ENCODE peak calls at places on chromosomes 13 and 19, in eight cellular contexts. One of them, this sample, is unnamed.

GRCh38 chr13:71842003-71842402 is 25.0 kb downstream of the DACH1 start:
- DNase-seq in cardiac fibroblast: no peak
- DNase-seq in upper lobe of right lung: no peak
- DNase-seq in foreskin fibroblast: no peak
- DNase-seq in Caco-2: no peak
- DNase-seq in CD8-positive, alpha-beta T cell: no peak
- DNase-seq in pancreas: no peak
- DNase-seq in GM12865: no peak
- DNase-seq in this sample: no peak

GRCh38 chr13:107867701-107868661 is 347.4 kb downstream of the LIG4 start:
- DNase-seq in cardiac fibroblast: peak; percentile 29
- DNase-seq in upper lobe of right lung: peak; percentile 74
- DNase-seq in foreskin fibroblast: no peak
- DNase-seq in Caco-2: no peak
- DNase-seq in CD8-positive, alpha-beta T cell: no peak
- DNase-seq in pancreas: peak; percentile 72
- DNase-seq in GM12865: no peak
- DNase-seq in this sample: no peak

GRCh38 chr19:1481893-1482360 is 2.9 kb upstream of the C19orf25 start:
- DNase-seq in cardiac fibroblast: no peak
- DNase-seq in upper lobe of right lung: peak; percentile 65
- DNase-seq in foreskin fibroblast: no peak
- DNase-seq in Caco-2: no peak
- DNase-seq in CD8-positive, alpha-beta T cell: no peak
- DNase-seq in pancreas: no peak
- DNase-seq in GM12865: no peak
- DNase-seq in this sample: no peak

GRCh38 chr13:80448725-80449124 is 107.8 kb upstream of the SPRY2 start:
- DNase-seq in cardiac fibroblast: no peak
- DNase-seq in upper lobe of right lung: no peak
- DNase-seq in foreskin fibroblast: no peak
- DNase-seq in Caco-2: no peak
- DNase-seq in CD8-positive, alpha-beta T cell: no peak
- DNase-seq in pancreas: no peak
- DNase-seq in GM12865: no peak
- DNase-seq in this sample: no peak

GRCh38 chr19:40923934-40924391 is 41.9 kb upstream of the CYP2A7 start:
- DNase-seq in cardiac fibroblast: no peak
- DNase-seq in upper lobe of right lung: peak; percentile 86
- DNase-seq in foreskin fibroblast: no peak
- DNase-seq in Caco-2: no peak
- DNase-seq in CD8-positive, alpha-beta T cell: no peak
- DNase-seq in pancreas: no peak
- DNase-seq in GM12865: no peak
- DNase-seq in this sample: no peak

GRCh38 chr13:51624695-51625345 is 40.6 kb downstream of the WDFY2 start:
- DNase-seq in cardiac fibroblast: no peak
- DNase-seq in upper lobe of right lung: no peak
- DNase-seq in foreskin fibroblast: no peak
- DNase-seq in Caco-2: no peak
- DNase-seq in CD8-positive, alpha-beta T cell: no peak
- DNase-seq in pancreas: no peak
- DNase-seq in GM12865: no peak
- DNase-seq in this sample: no peak

GRCh38 chr19:6260912-6261636 is 18.7 kb downstream of the MLLT1 start:
- DNase-seq in cardiac fibroblast: peak; percentile 37
- DNase-seq in upper lobe of right lung: no peak
- DNase-seq in foreskin fibroblast: no peak
- DNase-seq in Caco-2: no peak
- DNase-seq in CD8-positive, alpha-beta T cell: peak; percentile 19
- DNase-seq in pancreas: no peak
- DNase-seq in GM12865: no peak
- DNase-seq in this sample: no peak

GRCh38 chr13:89497658-89498057 is 1826.5 kb downstream of the SLITRK5 start:
- DNase-seq in cardiac fibroblast: no peak
- DNase-seq in upper lobe of right lung: no peak
- DNase-seq in foreskin fibroblast: no peak
- DNase-seq in Caco-2: no peak
- DNase-seq in CD8-positive, alpha-beta T cell: no peak
- DNase-seq in pancreas: no peak
- DNase-seq in GM12865: no peak
- DNase-seq in this sample: no peak

GRCh38 chr19:1540353-1540925 is 16.6 kb downstream of the PLK5 start:
- DNase-seq in cardiac fibroblast: no peak
- DNase-seq in upper lobe of right lung: no peak
- DNase-seq in foreskin fibroblast: no peak
- DNase-seq in Caco-2: no peak
- DNase-seq in CD8-positive, alpha-beta T cell: no peak
- DNase-seq in pancreas: no peak
- DNase-seq in GM12865: no peak
- DNase-seq in this sample: no peak

DNA sequence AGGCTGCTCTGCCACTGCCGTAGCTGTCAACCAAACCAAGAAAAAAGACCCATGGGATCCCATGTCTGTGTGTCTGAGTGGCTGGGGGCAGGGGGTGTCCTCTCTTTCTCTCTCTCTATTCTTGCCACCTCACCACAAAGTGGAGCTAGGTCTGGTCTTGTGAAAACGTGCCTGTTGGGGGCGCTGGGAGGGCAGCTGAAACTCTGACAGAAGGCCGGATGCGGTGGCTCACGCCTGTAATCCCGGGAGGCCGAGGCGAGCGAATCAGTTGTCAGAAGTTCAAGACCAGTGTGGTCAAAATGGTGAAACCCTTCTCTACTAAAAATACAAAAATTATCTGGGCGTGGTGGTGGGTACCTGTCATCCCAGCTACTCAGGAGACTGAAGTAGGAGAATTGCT is 29.2 kb downstream of the ZNF146 start:
- DNase-seq in cardiac fibroblast: no peak
- DNase-seq in upper lobe of right lung: no peak
- DNase-seq in foreskin fibroblast: no peak
- DNase-seq in Caco-2: no peak
- DNase-seq in CD8-positive, alpha-beta T cell: no peak
- DNase-seq in pancreas: no peak
- DNase-seq in GM12865: no peak
- DNase-seq in this sample: no peak
- H3K4me3 ChIP-seq in cardiac fibroblast: no peak overlapping the region
- H3K4me3 ChIP-seq in upper lobe of right lung: no peak overlapping the region
- H3K4me3 ChIP-seq in foreskin fibroblast: no peak overlapping the region
- H3K4me3 ChIP-seq in Caco-2: no peak overlapping the region
- H3K4me3 ChIP-seq in CD8-positive, alpha-beta T cell: no peak overlapping the region
- H3K4me3 ChIP-seq in pancreas: no peak overlapping the region
- H3K4me3 ChIP-seq in GM12865: no peak overlapping the region
- H3K4me3 ChIP-seq in this sample: no peak overlapping the region

GRCh38 chr19:34189199-34189916 is 17.1 kb downstream of the LSM14A start:
- DNase-seq in cardiac fibroblast: peak; percentile 10
- DNase-seq in upper lobe of right lung: no peak
- DNase-seq in foreskin fibroblast: no peak
- DNase-seq in Caco-2: no peak
- DNase-seq in CD8-positive, alpha-beta T cell: no peak
- DNase-seq in pancreas: no peak
- DNase-seq in GM12865: no peak
- DNase-seq in this sample: no peak
- H3K4me3 ChIP-seq in cardiac fibroblast: no peak overlapping the region
- H3K4me3 ChIP-seq in upper lobe of right lung: no peak overlapping the region
- H3K4me3 ChIP-seq in foreskin fibroblast: no peak overlapping the region
- H3K4me3 ChIP-seq in Caco-2: no peak overlapping the region
- H3K4me3 ChIP-seq in CD8-positive, alpha-beta T cell: no peak overlapping the region
- H3K4me3 ChIP-seq in pancreas: no peak overlapping the region
- H3K4me3 ChIP-seq in GM12865: no peak overlapping the region
- H3K4me3 ChIP-seq in this sample: no peak overlapping the region

DNA sequence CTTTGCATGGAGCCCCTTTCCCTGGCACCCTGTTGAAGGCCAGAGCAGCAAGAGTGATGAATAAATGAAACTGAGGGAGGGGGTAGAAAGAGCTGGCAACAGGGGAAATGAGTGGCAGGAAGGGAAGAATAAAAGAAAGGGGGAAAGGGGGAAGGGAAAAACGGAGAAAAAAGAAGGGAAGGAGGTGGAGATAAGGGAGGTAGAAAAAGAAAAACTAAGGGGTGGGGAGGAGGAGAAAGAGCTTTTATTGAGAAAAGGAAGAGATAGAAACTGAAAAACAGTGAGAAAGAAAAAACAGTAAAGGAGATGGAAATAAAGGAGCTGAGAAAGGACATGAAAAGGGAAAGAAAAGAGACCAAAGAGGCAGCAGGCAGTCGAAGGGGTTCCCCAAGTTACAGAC is 42.1 kb downstream of the DEDD2 start:
- DNase-seq in cardiac fibroblast: no peak
- DNase-seq in upper lobe of right lung: no peak
- DNase-seq in foreskin fibroblast: no peak
- DNase-seq in Caco-2: no peak
- DNase-seq in CD8-positive, alpha-beta T cell: no peak
- DNase-seq in pancreas: no peak
- DNase-seq in GM12865: no peak
- DNase-seq in this sample: no peak
- H3K4me3 ChIP-seq in cardiac fibroblast: no peak overlapping the region
- H3K4me3 ChIP-seq in upper lobe of right lung: no peak overlapping the region
- H3K4me3 ChIP-seq in foreskin fibroblast: peak overlapping the region; percentile 59
- H3K4me3 ChIP-seq in Caco-2: no peak overlapping the region
- H3K4me3 ChIP-seq in CD8-positive, alpha-beta T cell: no peak overlapping the region
- H3K4me3 ChIP-seq in pancreas: no peak overlapping the region
- H3K4me3 ChIP-seq in GM12865: no peak overlapping the region
- H3K4me3 ChIP-seq in this sample: no peak overlapping the region

GRCh38 chr13:40984670-40985366 is 34.3 kb downstream of the ELF1 start:
- DNase-seq in cardiac fibroblast: peak; percentile 50
- DNase-seq in upper lobe of right lung: no peak
- DNase-seq in foreskin fibroblast: no peak
- DNase-seq in Caco-2: no peak
- DNase-seq in CD8-positive, alpha-beta T cell: no peak
- DNase-seq in pancreas: no peak
- DNase-seq in GM12865: peak; percentile 83
- DNase-seq in this sample: no peak
- H3K4me3 ChIP-seq in cardiac fibroblast: peak overlapping the region; percentile 7
- H3K4me3 ChIP-seq in upper lobe of right lung: peak overlapping the region; percentile 17
- H3K4me3 ChIP-seq in foreskin fibroblast: no peak overlapping the region
- H3K4me3 ChIP-seq in Caco-2: no peak overlapping the region
- H3K4me3 ChIP-seq in CD8-positive, alpha-beta T cell: peak overlapping the region; percentile 49
- H3K4me3 ChIP-seq in pancreas: no peak overlapping the region
- H3K4me3 ChIP-seq in GM12865: peak overlapping the region; percentile 72
- H3K4me3 ChIP-seq in this sample: no peak overlapping the region

DNA sequence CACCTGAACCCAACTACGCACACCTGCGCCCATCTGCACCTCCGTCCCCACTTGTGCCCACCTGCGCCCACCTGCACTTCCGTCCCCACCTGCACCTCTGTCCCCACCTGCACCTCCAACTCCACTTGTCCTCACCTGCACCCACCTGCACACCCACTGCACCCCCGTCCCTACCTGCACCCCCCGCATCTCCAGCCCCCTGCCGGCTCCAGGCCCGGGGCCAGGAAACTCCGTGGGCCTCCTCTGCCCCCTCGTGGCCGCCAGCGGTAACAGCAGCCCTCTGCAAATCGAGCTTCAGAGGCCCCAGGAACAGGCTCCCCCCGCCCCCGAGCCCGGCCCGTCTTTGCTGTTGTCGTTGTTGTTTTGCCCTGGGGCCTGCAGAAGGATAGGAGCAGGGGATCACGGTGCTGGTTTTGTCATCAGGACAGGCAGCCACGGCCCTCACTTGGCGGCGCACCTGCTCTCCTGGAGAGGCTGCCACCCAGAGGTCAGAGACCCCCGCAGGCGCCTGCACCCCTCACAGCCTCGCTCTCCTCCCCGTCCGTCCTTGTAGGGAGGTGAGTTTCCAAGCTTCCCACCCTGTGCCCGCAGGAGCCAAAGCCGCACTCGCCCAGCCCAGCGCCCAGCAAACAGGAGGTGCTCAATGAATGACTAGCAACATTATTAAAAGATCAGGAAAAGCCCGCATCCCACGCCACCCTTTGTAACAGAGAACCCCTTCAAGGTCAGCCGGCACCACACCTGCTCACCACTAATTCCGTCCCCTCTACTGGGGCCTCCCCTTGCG is 65.4 kb downstream of the GNG7 start:
- DNase-seq in cardiac fibroblast: peak; percentile 60
- DNase-seq in upper lobe of right lung: peak; percentile 89
- DNase-seq in foreskin fibroblast: no peak
- DNase-seq in Caco-2: no peak
- DNase-seq in CD8-positive, alpha-beta T cell: peak; percentile 68
- DNase-seq in pancreas: peak; percentile 87
- DNase-seq in GM12865: peak; percentile 81
- DNase-seq in this sample: no peak
- H3K4me3 ChIP-seq in cardiac fibroblast: no peak overlapping the region
- H3K4me3 ChIP-seq in upper lobe of right lung: no peak overlapping the region
- H3K4me3 ChIP-seq in foreskin fibroblast: no peak overlapping the region
- H3K4me3 ChIP-seq in Caco-2: peak overlapping the region; percentile 21
- H3K4me3 ChIP-seq in CD8-positive, alpha-beta T cell: no peak overlapping the region
- H3K4me3 ChIP-seq in pancreas: no peak overlapping the region
- H3K4me3 ChIP-seq in GM12865: no peak overlapping the region
- H3K4me3 ChIP-seq in this sample: peak overlapping the region; percentile 38

GRCh38 chr19:50718255-50719118 is 1.1 kb downstream of the SHANK1 start:
- DNase-seq in cardiac fibroblast: no peak
- DNase-seq in upper lobe of right lung: no peak
- DNase-seq in foreskin fibroblast: no peak
- DNase-seq in Caco-2: no peak
- DNase-seq in CD8-positive, alpha-beta T cell: no peak
- DNase-seq in pancreas: no peak
- DNase-seq in GM12865: no peak
- DNase-seq in this sample: no peak

GRCh38 chr19:50719566-50719965 is at the start of gene SHANK1:
- DNase-seq in cardiac fibroblast: no peak
- DNase-seq in upper lobe of right lung: no peak
- DNase-seq in foreskin fibroblast: no peak
- DNase-seq in Caco-2: no peak
- DNase-seq in CD8-positive, alpha-beta T cell: no peak
- DNase-seq in pancreas: no peak
- DNase-seq in GM12865: no peak
- DNase-seq in this sample: no peak

GRCh38 chr19:50720181-50720920 is 749 bp upstream of the SHANK1 start:
- DNase-seq in cardiac fibroblast: no peak
- DNase-seq in upper lobe of right lung: no peak
- DNase-seq in foreskin fibroblast: no peak
- DNase-seq in Caco-2: no peak
- DNase-seq in CD8-positive, alpha-beta T cell: no peak
- DNase-seq in pancreas: no peak
- DNase-seq in GM12865: no peak
- DNase-seq in this sample: no peak

GRCh38 chr19:50717891-50718254 is 1.7 kb downstream of the SHANK1 start:
- DNase-seq in cardiac fibroblast: no peak
- DNase-seq in upper lobe of right lung: no peak
- DNase-seq in foreskin fibroblast: no peak
- DNase-seq in Caco-2: no peak
- DNase-seq in CD8-positive, alpha-beta T cell: no peak
- DNase-seq in pancreas: no peak
- DNase-seq in GM12865: no peak
- DNase-seq in this sample: no peak

DNA sequence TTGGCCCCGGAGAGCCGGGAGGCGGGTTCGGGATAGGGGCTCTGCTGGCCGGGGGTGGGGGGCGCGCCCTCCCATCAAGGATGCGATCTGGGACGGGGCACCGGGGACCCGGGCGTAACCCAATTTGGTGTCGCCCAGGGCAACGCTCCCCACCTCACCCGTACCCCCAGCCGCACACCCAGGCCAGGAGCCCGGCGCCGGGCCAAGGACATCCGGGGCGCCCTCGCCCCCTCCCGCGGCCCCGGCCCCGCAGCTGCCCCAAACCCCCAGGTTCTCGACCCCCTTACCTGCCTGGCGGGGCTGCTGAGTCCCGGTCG is 525 bp downstream of the SHANK1 start:
- DNase-seq in cardiac fibroblast: no peak
- DNase-seq in upper lobe of right lung: no peak
- DNase-seq in foreskin fibroblast: no peak
- DNase-seq in Caco-2: no peak
- DNase-seq in CD8-positive, alpha-beta T cell: no peak
- DNase-seq in pancreas: no peak
- DNase-seq in GM12865: no peak
- DNase-seq in this sample: no peak
- H3K4me3 ChIP-seq in cardiac fibroblast: peak overlapping the region; percentile 32
- H3K4me3 ChIP-seq in upper lobe of right lung: peak overlapping the region; percentile 21
- H3K4me3 ChIP-seq in foreskin fibroblast: peak overlapping the region; percentile 54
- H3K4me3 ChIP-seq in Caco-2: peak overlapping the region; percentile 8
- H3K4me3 ChIP-seq in CD8-positive, alpha-beta T cell: no peak overlapping the region
- H3K4me3 ChIP-seq in pancreas: no peak overlapping the region
- H3K4me3 ChIP-seq in GM12865: no peak overlapping the region
- H3K4me3 ChIP-seq in this sample: peak overlapping the region; percentile 81

GRCh38 chr13:34730966-34731365 is 211.1 kb upstream of the NBEA start:
- DNase-seq in cardiac fibroblast: no peak
- DNase-seq in upper lobe of right lung: no peak
- DNase-seq in foreskin fibroblast: no peak
- DNase-seq in Caco-2: no peak
- DNase-seq in CD8-positive, alpha-beta T cell: no peak
- DNase-seq in pancreas: no peak
- DNase-seq in GM12865: no peak
- DNase-seq in this sample: no peak
- H3K4me3 ChIP-seq in cardiac fibroblast: no peak overlapping the region
- H3K4me3 ChIP-seq in upper lobe of right lung: no peak overlapping the region
- H3K4me3 ChIP-seq in foreskin fibroblast: no peak overlapping the region
- H3K4me3 ChIP-seq in Caco-2: no peak overlapping the region
- H3K4me3 ChIP-seq in CD8-positive, alpha-beta T cell: no peak overlapping the region
- H3K4me3 ChIP-seq in pancreas: no peak overlapping the region
- H3K4me3 ChIP-seq in GM12865: no peak overlapping the region
- H3K4me3 ChIP-seq in this sample: no peak overlapping the region

This sample was measured in SK-N-MC.